ENCODE peak calls at places on chromosome 1, in eight cellular contexts. F is CD8-positive, alpha-beta memory T cell; P is body of pancreas; M is neural progenitor cell; I is stomach; D is pancreas; B is suprapubic skin; L is tibial artery. S is an unnamed sample.

GRCh38 chr1:30034627-30035521 is 688.5 kb downstream of the MATN1 start:
- DNase-seq in F (no peak), P (no peak), M (no peak), I (no peak), D (no peak), B (no peak), L (no peak), S (peak; percentile 92)

GRCh38 chr1:191528275-191528674 is 630.0 kb upstream of the RGS18 start:
- DNase-seq in F (no peak), P (no peak), M (no peak), I (no peak), D (no peak), B (no peak), L (no peak), S (no peak)

GRCh38 chr1:198122693-198123092 is 34.1 kb upstream of the NEK7 start:
- DNase-seq in F (no peak), P (no peak), M (no peak), I (no peak), D (no peak), B (no peak), L (no peak), S (no peak)

GRCh38 chr1:14613915-14614314 is 15.4 kb downstream of the KAZN start:
- DNase-seq in F (no peak), P (no peak), M (no peak), I (no peak), D (no peak), B (no peak), L (no peak), S (no peak)

GRCh38 chr1:202162418-202163280 is 2.2 kb upstream of the PTPN7 start:
- DNase-seq in F (no peak), P (no peak), M (no peak), I (no peak), D (no peak), B (no peak), L (no peak), S (no peak)

GRCh38 chr1:160570847-160571246 is 8.4 kb downstream of the CD84 start:
- DNase-seq in F (no peak), P (no peak), M (no peak), I (no peak), D (no peak), B (no peak), L (no peak), S (no peak)

GRCh38 chr1:69203166-69203565 is 364.6 kb upstream of the LRRC7 start:
- DNase-seq in F (no peak), P (no peak), M (no peak), I (no peak), D (no peak), B (no peak), L (no peak), S (no peak)

GRCh38 chr1:223249854-223250631 is 107.0 kb upstream of the TLR5 start:
- DNase-seq in F (no peak), P (peak; percentile 67), M (no peak), I (peak; percentile 17), D (peak; percentile 61), B (no peak), L (no peak), S (peak; percentile 28)

GRCh38 chr1:94819945-94820746 is at the start of gene SLC44A3:
- DNase-seq in F (no peak), P (peak; percentile 71), M (peak; percentile 82), I (peak; percentile 71), D (peak; percentile 68), B (no peak), L (no peak), S (no peak)

GRCh38 chr1:230172016-230172356 is 104.9 kb downstream of the GALNT2 start:
- DNase-seq in F (no peak), P (no peak), M (no peak), I (peak; percentile 20), D (peak; percentile 1), B (no peak), L (no peak), S (no peak)

GRCh38 chr1:214044438-214045214 is 56.9 kb downstream of the PROX1 start:
- DNase-seq in F (no peak), P (peak; percentile 51), M (peak; percentile 29), I (no peak), D (peak; percentile 61), B (no peak), L (no peak), S (no peak)

GRCh38 chr1:27257155-27257554 is 22.7 kb downstream of the WDTC1 start:
- DNase-seq in F (no peak), P (no peak), M (no peak), I (no peak), D (no peak), B (no peak), L (no peak), S (no peak)

GRCh38 chr1:193113992-193114332 is 7.9 kb upstream of the CDC73 start:
- DNase-seq in F (no peak), P (no peak), M (no peak), I (no peak), D (no peak), B (no peak), L (no peak), S (no peak)

GRCh38 chr1:204398197-204399125 is 13.2 kb downstream of the PPP1R15B start:
- DNase-seq in F (peak; percentile 73), P (peak; percentile 87), M (peak; percentile 89), I (peak; percentile 85), D (peak; percentile 84), B (no peak), L (no peak), S (no peak)

GRCh38 chr1:22870201-22870871 is 102.3 kb downstream of the LACTBL1 start:
- DNase-seq in F (no peak), P (peak; percentile 50), M (no peak), I (peak; percentile 34), D (peak; percentile 51), B (no peak), L (no peak), S (no peak)

GRCh38 chr1:53255031-53255430 is 16.7 kb upstream of the MAGOH start:
- DNase-seq in F (no peak), P (no peak), M (no peak), I (no peak), D (no peak), B (no peak), L (no peak), S (no peak)

GRCh38 chr1:204340137-204340536 is 19.6 kb downstream of the PLEKHA6 start:
- DNase-seq in F (no peak), P (no peak), M (peak; percentile 79), I (no peak), D (no peak), B (no peak), L (no peak), S (no peak)

GRCh38 chr1:4089421-4090175 is 189.5 kb upstream of the C1orf174 start:
- DNase-seq in F (no peak), P (no peak), M (no peak), I (peak; percentile 8), D (no peak), B (peak; percentile 59), L (no peak), S (no peak)

GRCh38 chr1:4090556-4090955 is 190.5 kb upstream of the C1orf174 start:
- DNase-seq in F (peak; percentile 41), P (no peak), M (no peak), I (peak; percentile 7), D (no peak), B (peak; percentile 48), L (no peak), S (no peak)

GRCh38 chr1:4091996-4092395 is 191.9 kb upstream of the C1orf174 start:
- DNase-seq in F (no peak), P (no peak), M (no peak), I (no peak), D (no peak), B (peak; percentile 35), L (no peak), S (no peak)

GRCh38 chr1:4088676-4089075 is 188.6 kb upstream of the C1orf174 start:
- DNase-seq in F (no peak), P (no peak), M (no peak), I (no peak), D (no peak), B (peak; percentile 57), L (no peak), S (no peak)

GRCh38 chr1:4090976-4091660 is 191.0 kb upstream of the C1orf174 start:
- DNase-seq in F (peak; percentile 21), P (no peak), M (no peak), I (no peak), D (no peak), B (peak; percentile 29), L (no peak), S (no peak)
- H3K4me1 ChIP-seq in F (no peaks in the 10 kb centered on the region), P (no peaks in the 10 kb centered on the region), M (no peaks in the 10 kb centered on the region), I (no peaks in the 10 kb centered on the region), D (no peaks in the 10 kb centered on the region), B (no peaks in the 10 kb centered on the region), L (no peaks in the 10 kb centered on the region), S (no peaks in the 10 kb centered on the region)

GRCh38 chr1:54354899-54355298 is 51.3 kb downstream of the SSBP3 start:
- DNase-seq in F (no peak), P (no peak), M (peak; percentile 70), I (no peak), D (no peak), B (no peak), L (no peak), S (no peak)
- H3K4me1 ChIP-seq in F (peaks cover 54% of the 10 kb centered on the region), P (peaks cover 40% of the 10 kb centered on the region), M (peaks cover 58% of the 10 kb centered on the region), I (peaks cover 100% of the 10 kb centered on the region), D (peaks cover 7% of the 10 kb centered on the region), B (peaks cover 16% of the 10 kb centered on the region), L (peaks cover 88% of the 10 kb centered on the region), S (peaks cover 86% of the 10 kb centered on the region)

GRCh38 chr1:25668931-25669573 is 52.5 kb downstream of the MAN1C1 start:
- DNase-seq in F (no peak), P (no peak), M (no peak), I (no peak), D (no peak), B (no peak), L (no peak), S (no peak)
- H3K4me1 ChIP-seq in F (peaks cover 77% of the 10 kb centered on the region), P (peaks cover 6% of the 10 kb centered on the region), M (peaks cover 31% of the 10 kb centered on the region), I (peaks cover 20% of the 10 kb centered on the region), D (no peaks in the 10 kb centered on the region), B (no peaks in the 10 kb centered on the region), L (peaks cover 9% of the 10 kb centered on the region), S (peaks cover 23% of the 10 kb centered on the region)

GRCh38 chr1:64595871-64596515 is 126.1 kb downstream of the CACHD1 start:
- DNase-seq in F (no peak), P (no peak), M (no peak), I (no peak), D (no peak), B (no peak), L (no peak), S (no peak)

GRCh38 chr1:64597151-64597550 is 127.2 kb downstream of the CACHD1 start:
- DNase-seq in F (no peak), P (no peak), M (no peak), I (no peak), D (no peak), B (no peak), L (no peak), S (no peak)

GRCh38 chr1:64601207-64601606 is 131.3 kb downstream of the CACHD1 start:
- DNase-seq in F (no peak), P (no peak), M (no peak), I (no peak), D (no peak), B (no peak), L (no peak), S (no peak)

DNA sequence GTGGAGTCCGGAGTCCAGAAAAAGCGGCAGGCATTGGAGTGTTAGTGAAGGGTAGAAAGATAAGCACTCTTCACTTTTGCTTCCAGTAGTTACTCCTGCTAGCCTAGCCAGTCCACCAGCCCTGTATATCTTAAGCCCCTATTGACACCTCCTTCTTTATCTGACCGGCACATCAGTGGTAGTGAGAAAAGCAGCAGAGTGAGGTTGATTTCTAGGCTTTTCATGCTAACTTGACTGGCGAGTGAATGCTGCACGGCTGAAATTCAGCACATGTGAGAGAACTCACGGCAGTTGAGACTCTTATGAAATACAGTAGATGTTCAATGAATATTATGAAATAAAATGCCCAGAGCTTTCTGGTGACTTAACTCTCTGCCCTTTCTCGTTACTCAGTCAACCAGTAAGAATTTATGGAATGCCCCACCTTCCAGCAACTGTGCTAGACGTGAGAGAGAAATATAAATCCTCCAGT is 128.2 kb downstream of the CACHD1 start:
- DNase-seq in F (no peak), P (no peak), M (peak; percentile 44), I (no peak), D (no peak), B (no peak), L (no peak), S (no peak)
- H3K4me1 ChIP-seq in F (no peaks in the 10 kb centered on the region), P (peaks cover 21% of the 10 kb centered on the region), M (peaks cover 44% of the 10 kb centered on the region), I (peaks cover 19% of the 10 kb centered on the region), D (no peaks in the 10 kb centered on the region), B (peaks cover 10% of the 10 kb centered on the region), L (no peaks in the 10 kb centered on the region), S (peaks cover 33% of the 10 kb centered on the region)